ENCODE peak calls at places on chromosomes 6 and 20, in four cellular contexts. One of them, this sample, is unnamed.

GRCh38 chr6:26022737-26023136 is 60.1 kb downstream of the TRIM38 start:
- DNase-seq in epithelial cell of esophagus: no peak
- DNase-seq in fibroblast of pulmonary artery: no peak
- DNase-seq in activated naive CD8-positive, alpha-beta T cell treated with anti-CD3 and anti-CD28 coated beads, Interleukin-2, amount 50 U/mL, for 24 hours: no peak
- DNase-seq in this sample: no peak

GRCh38 chr20:47659904-47660601 is 125.2 kb downstream of the SULF2 start:
- DNase-seq in epithelial cell of esophagus: no peak
- DNase-seq in fibroblast of pulmonary artery: no peak
- DNase-seq in activated naive CD8-positive, alpha-beta T cell treated with anti-CD3 and anti-CD28 coated beads, Interleukin-2, amount 50 U/mL, for 24 hours: no peak
- DNase-seq in this sample: no peak

GRCh38 chr20:16563066-16563806 is 10.0 kb downstream of the KIF16B start:
- DNase-seq in fibroblast of pulmonary artery: no peak
- DNase-seq in activated naive CD8-positive, alpha-beta T cell treated with anti-CD3 and anti-CD28 coated beads, Interleukin-2, amount 50 U/mL, for 24 hours: no peak
- DNase-seq in epithelial cell of esophagus: no peak
- DNase-seq in this sample: no peak

GRCh38 chr6:5671162-5671561 is 335.6 kb downstream of the NRN1 start:
- DNase-seq in epithelial cell of esophagus: peak; percentile 78
- DNase-seq in activated naive CD8-positive, alpha-beta T cell treated with anti-CD3 and anti-CD28 coated beads, Interleukin-2, amount 50 U/mL, for 24 hours: no peak
- DNase-seq in fibroblast of pulmonary artery: peak; percentile 85
- DNase-seq in this sample: no peak

GRCh38 chr20:34037121-34037520 is 43.4 kb downstream of the RALY start:
- DNase-seq in activated naive CD8-positive, alpha-beta T cell treated with anti-CD3 and anti-CD28 coated beads, Interleukin-2, amount 50 U/mL, for 24 hours: peak; percentile 45
- DNase-seq in epithelial cell of esophagus: peak; percentile 39
- DNase-seq in fibroblast of pulmonary artery: peak; percentile 13
- DNase-seq in this sample: peak; percentile 46

GRCh38 chr20:46311039-46311650 is 2.8 kb upstream of the CDH22 start:
- DNase-seq in activated naive CD8-positive, alpha-beta T cell treated with anti-CD3 and anti-CD28 coated beads, Interleukin-2, amount 50 U/mL, for 24 hours: no peak
- DNase-seq in epithelial cell of esophagus: peak; percentile 69
- DNase-seq in fibroblast of pulmonary artery: no peak
- DNase-seq in this sample: no peak

GRCh38 chr6:46989384-46989783 is 52.7 kb downstream of the ADGRF1 start:
- DNase-seq in fibroblast of pulmonary artery: no peak
- DNase-seq in epithelial cell of esophagus: no peak
- DNase-seq in activated naive CD8-positive, alpha-beta T cell treated with anti-CD3 and anti-CD28 coated beads, Interleukin-2, amount 50 U/mL, for 24 hours: no peak
- DNase-seq in this sample: no peak

GRCh38 chr6:112717856-112718255 is 370.7 kb downstream of the RFPL4B start:
- DNase-seq in fibroblast of pulmonary artery: peak; percentile 8
- DNase-seq in activated naive CD8-positive, alpha-beta T cell treated with anti-CD3 and anti-CD28 coated beads, Interleukin-2, amount 50 U/mL, for 24 hours: no peak
- DNase-seq in epithelial cell of esophagus: no peak
- DNase-seq in this sample: no peak

GRCh38 chr20:1305682-1306081 is 23.3 kb downstream of the SDCBP2 start:
- DNase-seq in epithelial cell of esophagus: no peak
- DNase-seq in activated naive CD8-positive, alpha-beta T cell treated with anti-CD3 and anti-CD28 coated beads, Interleukin-2, amount 50 U/mL, for 24 hours: no peak
- DNase-seq in fibroblast of pulmonary artery: no peak
- DNase-seq in this sample: no peak

GRCh38 chr6:2858678-2859324 is 17.1 kb upstream of the SERPINB1 start:
- DNase-seq in epithelial cell of esophagus: no peak
- DNase-seq in fibroblast of pulmonary artery: peak; percentile 24
- DNase-seq in activated naive CD8-positive, alpha-beta T cell treated with anti-CD3 and anti-CD28 coated beads, Interleukin-2, amount 50 U/mL, for 24 hours: no peak
- DNase-seq in this sample: no peak

GRCh38 chr6:104862456-104862855 is 2.7 kb upstream of the HACE1 start:
- DNase-seq in fibroblast of pulmonary artery: no peak
- DNase-seq in epithelial cell of esophagus: no peak
- DNase-seq in activated naive CD8-positive, alpha-beta T cell treated with anti-CD3 and anti-CD28 coated beads, Interleukin-2, amount 50 U/mL, for 24 hours: no peak
- DNase-seq in this sample: no peak

GRCh38 chr6:160428069-160428430 is 79.9 kb downstream of the SLC22A3 start:
- DNase-seq in activated naive CD8-positive, alpha-beta T cell treated with anti-CD3 and anti-CD28 coated beads, Interleukin-2, amount 50 U/mL, for 24 hours: no peak
- DNase-seq in fibroblast of pulmonary artery: peak; percentile 90
- DNase-seq in epithelial cell of esophagus: no peak
- DNase-seq in this sample: no peak

GRCh38 chr20:49641683-49642649 is 71.7 kb downstream of the B4GALT5 start:
- DNase-seq in fibroblast of pulmonary artery: no peak
- DNase-seq in activated naive CD8-positive, alpha-beta T cell treated with anti-CD3 and anti-CD28 coated beads, Interleukin-2, amount 50 U/mL, for 24 hours: no peak
- DNase-seq in epithelial cell of esophagus: no peak
- DNase-seq in this sample: no peak

GRCh38 chr20:23087587-23088275 is 1.6 kb upstream of the CD93 start:
- DNase-seq in fibroblast of pulmonary artery: no peak
- DNase-seq in activated naive CD8-positive, alpha-beta T cell treated with anti-CD3 and anti-CD28 coated beads, Interleukin-2, amount 50 U/mL, for 24 hours: no peak
- DNase-seq in epithelial cell of esophagus: no peak
- DNase-seq in this sample: no peak

GRCh38 chr6:144340541-144341371 is 55.6 kb downstream of the UTRN start:
- DNase-seq in epithelial cell of esophagus: peak; percentile 65
- DNase-seq in fibroblast of pulmonary artery: peak; percentile 59
- DNase-seq in activated naive CD8-positive, alpha-beta T cell treated with anti-CD3 and anti-CD28 coated beads, Interleukin-2, amount 50 U/mL, for 24 hours: no peak
- DNase-seq in this sample: no peak

GRCh38 chr6:13431861-13432465 is 55.4 kb downstream of the GFOD1 start:
- DNase-seq in epithelial cell of esophagus: peak; percentile 45
- DNase-seq in fibroblast of pulmonary artery: peak; percentile 53
- DNase-seq in activated naive CD8-positive, alpha-beta T cell treated with anti-CD3 and anti-CD28 coated beads, Interleukin-2, amount 50 U/mL, for 24 hours: no peak
- DNase-seq in this sample: no peak

GRCh38 chr20:49112596-49113274 is 66.6 kb downstream of the CSE1L start:
- DNase-seq in activated naive CD8-positive, alpha-beta T cell treated with anti-CD3 and anti-CD28 coated beads, Interleukin-2, amount 50 U/mL, for 24 hours: no peak
- DNase-seq in fibroblast of pulmonary artery: peak; percentile 17
- DNase-seq in epithelial cell of esophagus: no peak
- DNase-seq in this sample: no peak

GRCh38 chr6:41488392-41489129 is 57.6 kb upstream of the FOXP4 start:
- DNase-seq in fibroblast of pulmonary artery: peak; percentile 82
- DNase-seq in epithelial cell of esophagus: no peak
- DNase-seq in activated naive CD8-positive, alpha-beta T cell treated with anti-CD3 and anti-CD28 coated beads, Interleukin-2, amount 50 U/mL, for 24 hours: no peak
- DNase-seq in this sample: no peak

GRCh38 chr6:56041591-56041990 is 166.2 kb upstream of the BMP5 start:
- DNase-seq in fibroblast of pulmonary artery: no peak
- DNase-seq in activated naive CD8-positive, alpha-beta T cell treated with anti-CD3 and anti-CD28 coated beads, Interleukin-2, amount 50 U/mL, for 24 hours: no peak
- DNase-seq in epithelial cell of esophagus: no peak
- DNase-seq in this sample: no peak

GRCh38 chr20:16476032-16476431 is 97.2 kb downstream of the KIF16B start:
- DNase-seq in fibroblast of pulmonary artery: peak; percentile 80
- DNase-seq in epithelial cell of esophagus: peak; percentile 66
- DNase-seq in activated naive CD8-positive, alpha-beta T cell treated with anti-CD3 and anti-CD28 coated beads, Interleukin-2, amount 50 U/mL, for 24 hours: no peak
- DNase-seq in this sample: no peak

GRCh38 chr6:26420607-26421235 is 18.6 kb downstream of the BTN3A1 start:
- DNase-seq in epithelial cell of esophagus: peak; percentile 54
- DNase-seq in activated naive CD8-positive, alpha-beta T cell treated with anti-CD3 and anti-CD28 coated beads, Interleukin-2, amount 50 U/mL, for 24 hours: peak; percentile 26
- DNase-seq in fibroblast of pulmonary artery: peak; percentile 51
- DNase-seq in this sample: no peak

GRCh38 chr6:55040102-55040848 is 134.0 kb upstream of the HCRTR2 start:
- DNase-seq in activated naive CD8-positive, alpha-beta T cell treated with anti-CD3 and anti-CD28 coated beads, Interleukin-2, amount 50 U/mL, for 24 hours: no peak
- DNase-seq in fibroblast of pulmonary artery: peak; percentile 27
- DNase-seq in epithelial cell of esophagus: peak; percentile 29
- DNase-seq in this sample: no peak

GRCh38 chr6:32355018-32355417 is 16.7 kb downstream of the TSBP1 start:
- DNase-seq in epithelial cell of esophagus: no peak
- DNase-seq in fibroblast of pulmonary artery: no peak
- DNase-seq in activated naive CD8-positive, alpha-beta T cell treated with anti-CD3 and anti-CD28 coated beads, Interleukin-2, amount 50 U/mL, for 24 hours: no peak
- DNase-seq in this sample: no peak

GRCh38 chr6:118980063-118980462 is 45.1 kb upstream of the MCM9 start:
- DNase-seq in epithelial cell of esophagus: peak; percentile 61
- DNase-seq in fibroblast of pulmonary artery: peak; percentile 68
- DNase-seq in activated naive CD8-positive, alpha-beta T cell treated with anti-CD3 and anti-CD28 coated beads, Interleukin-2, amount 50 U/mL, for 24 hours: no peak
- DNase-seq in this sample: no peak

GRCh38 chr6:7390218-7390878 is 740 bp downstream of the RIOK1 start:
- DNase-seq in activated naive CD8-positive, alpha-beta T cell treated with anti-CD3 and anti-CD28 coated beads, Interleukin-2, amount 50 U/mL, for 24 hours: peak; percentile 5
- DNase-seq in epithelial cell of esophagus: no peak
- DNase-seq in fibroblast of pulmonary artery: no peak
- DNase-seq in this sample: no peak

GRCh38 chr20:34891166-34892062 is 15.0 kb downstream of the ACSS2 start:
- DNase-seq in activated naive CD8-positive, alpha-beta T cell treated with anti-CD3 and anti-CD28 coated beads, Interleukin-2, amount 50 U/mL, for 24 hours: peak; percentile 11
- DNase-seq in epithelial cell of esophagus: peak; percentile 94
- DNase-seq in fibroblast of pulmonary artery: peak; percentile 80
- DNase-seq in this sample: no peak

GRCh38 chr20:33267691-33268090 is 15.3 kb upstream of the BPIFB1 start:
- DNase-seq in epithelial cell of esophagus: no peak
- DNase-seq in activated naive CD8-positive, alpha-beta T cell treated with anti-CD3 and anti-CD28 coated beads, Interleukin-2, amount 50 U/mL, for 24 hours: no peak
- DNase-seq in fibroblast of pulmonary artery: no peak
- DNase-seq in this sample: no peak

GRCh38 chr6:11754625-11755289 is 23.8 kb downstream of the ADTRP start:
- DNase-seq in fibroblast of pulmonary artery: no peak
- DNase-seq in activated naive CD8-positive, alpha-beta T cell treated with anti-CD3 and anti-CD28 coated beads, Interleukin-2, amount 50 U/mL, for 24 hours: no peak
- DNase-seq in epithelial cell of esophagus: peak; percentile 66
- DNase-seq in this sample: no peak

GRCh38 chr6:41072836-41073202 is at the start of gene NFYA:
- DNase-seq in activated naive CD8-positive, alpha-beta T cell treated with anti-CD3 and anti-CD28 coated beads, Interleukin-2, amount 50 U/mL, for 24 hours: peak; percentile 100
- DNase-seq in fibroblast of pulmonary artery: no peak
- DNase-seq in epithelial cell of esophagus: no peak
- DNase-seq in this sample: no peak

GRCh38 chr6:133833905-133834304 is 55.0 kb upstream of the TCF21 start:
- DNase-seq in fibroblast of pulmonary artery: peak; percentile 67
- DNase-seq in activated naive CD8-positive, alpha-beta T cell treated with anti-CD3 and anti-CD28 coated beads, Interleukin-2, amount 50 U/mL, for 24 hours: no peak
- DNase-seq in epithelial cell of esophagus: no peak
- DNase-seq in this sample: no peak